ENCODE peak calls at places on chromosome 22, in six cellular contexts. One of them, this sample, is unnamed.

GRCh38 chr22:33652596-33652995 is 267.7 kb downstream of the LARGE1 start:
- DNase-seq in mesendoderm: peak; percentile 53
- DNase-seq in thoracic aorta: no peak
- DNase-seq in heart left ventricle: no peak
- DNase-seq in ascending aorta: no peak
- DNase-seq in spleen: no peak
- DNase-seq in this sample: no peak

GRCh38 chr22:47884200-47884599 is 1121.8 kb downstream of the TBC1D22A start:
- DNase-seq in mesendoderm: no peak
- DNase-seq in thoracic aorta: no peak
- DNase-seq in heart left ventricle: no peak
- DNase-seq in ascending aorta: no peak
- DNase-seq in spleen: no peak
- DNase-seq in this sample: no peak

GRCh38 chr22:48424661-48425060 is 1403.0 kb downstream of the BRD1 start:
- DNase-seq in mesendoderm: no peak
- DNase-seq in thoracic aorta: no peak
- DNase-seq in heart left ventricle: no peak
- DNase-seq in ascending aorta: no peak
- DNase-seq in spleen: no peak
- DNase-seq in this sample: peak; percentile 41

GRCh38 chr22:27876684-27877083 is 42.4 kb downstream of the PITPNB start:
- DNase-seq in mesendoderm: no peak
- DNase-seq in thoracic aorta: no peak
- DNase-seq in heart left ventricle: no peak
- DNase-seq in ascending aorta: no peak
- DNase-seq in spleen: no peak
- DNase-seq in this sample: no peak

GRCh38 chr22:27238935-27239510 is 562.5 kb downstream of the MN1 start:
- DNase-seq in mesendoderm: peak; percentile 38
- DNase-seq in thoracic aorta: peak; percentile 89
- DNase-seq in heart left ventricle: peak; percentile 91
- DNase-seq in ascending aorta: peak; percentile 54
- DNase-seq in spleen: no peak
- DNase-seq in this sample: peak; percentile 93

GRCh38 chr22:40178417-40179409 is 988 bp downstream of the TNRC6B start:
- DNase-seq in mesendoderm: peak; percentile 94
- DNase-seq in thoracic aorta: no peak
- DNase-seq in heart left ventricle: no peak
- DNase-seq in ascending aorta: no peak
- DNase-seq in spleen: peak; percentile 77
- DNase-seq in this sample: peak; percentile 49

GRCh38 chr22:46295277-46295971 is 1.2 kb upstream of the GTSE1 start:
- DNase-seq in mesendoderm: no peak
- DNase-seq in thoracic aorta: no peak
- DNase-seq in heart left ventricle: no peak
- DNase-seq in ascending aorta: no peak
- DNase-seq in spleen: no peak
- DNase-seq in this sample: no peak

GRCh38 chr22:44646141-44646540 is 55.9 kb upstream of the PRR5 start:
- DNase-seq in mesendoderm: no peak
- DNase-seq in thoracic aorta: no peak
- DNase-seq in heart left ventricle: no peak
- DNase-seq in ascending aorta: no peak
- DNase-seq in spleen: peak; percentile 38
- DNase-seq in this sample: no peak

GRCh38 chr22:16932577-16932976 is 75.4 kb downstream of the GAB4 start:
- DNase-seq in mesendoderm: no peak
- DNase-seq in thoracic aorta: no peak
- DNase-seq in heart left ventricle: no peak
- DNase-seq in ascending aorta: no peak
- DNase-seq in spleen: no peak
- DNase-seq in this sample: no peak

GRCh38 chr22:45994516-45995404 is 17.8 kb upstream of the WNT7B start:
- DNase-seq in mesendoderm: peak; percentile 64
- DNase-seq in thoracic aorta: no peak
- DNase-seq in heart left ventricle: peak; percentile 89
- DNase-seq in ascending aorta: no peak
- DNase-seq in spleen: peak; percentile 95
- DNase-seq in this sample: peak; percentile 85

GRCh38 chr22:29639096-29639495 is 35.7 kb downstream of the NF2 start:
- DNase-seq in mesendoderm: no peak
- DNase-seq in thoracic aorta: no peak
- DNase-seq in heart left ventricle: no peak
- DNase-seq in ascending aorta: no peak
- DNase-seq in spleen: no peak
- DNase-seq in this sample: no peak

GRCh38 chr22:29641781-29642355 is 38.4 kb downstream of the NF2 start:
- DNase-seq in mesendoderm: no peak
- DNase-seq in thoracic aorta: no peak
- DNase-seq in heart left ventricle: no peak
- DNase-seq in ascending aorta: no peak
- DNase-seq in spleen: no peak
- DNase-seq in this sample: no peak

GRCh38 chr22:29641052-29641780 is 37.8 kb downstream of the NF2 start:
- DNase-seq in mesendoderm: no peak
- DNase-seq in thoracic aorta: no peak
- DNase-seq in heart left ventricle: no peak
- DNase-seq in ascending aorta: no peak
- DNase-seq in spleen: no peak
- DNase-seq in this sample: no peak

GRCh38 chr22:29638678-29639077 is 35.2 kb downstream of the NF2 start:
- DNase-seq in mesendoderm: no peak
- DNase-seq in thoracic aorta: no peak
- DNase-seq in heart left ventricle: no peak
- DNase-seq in ascending aorta: no peak
- DNase-seq in spleen: no peak
- DNase-seq in this sample: no peak

DNA sequence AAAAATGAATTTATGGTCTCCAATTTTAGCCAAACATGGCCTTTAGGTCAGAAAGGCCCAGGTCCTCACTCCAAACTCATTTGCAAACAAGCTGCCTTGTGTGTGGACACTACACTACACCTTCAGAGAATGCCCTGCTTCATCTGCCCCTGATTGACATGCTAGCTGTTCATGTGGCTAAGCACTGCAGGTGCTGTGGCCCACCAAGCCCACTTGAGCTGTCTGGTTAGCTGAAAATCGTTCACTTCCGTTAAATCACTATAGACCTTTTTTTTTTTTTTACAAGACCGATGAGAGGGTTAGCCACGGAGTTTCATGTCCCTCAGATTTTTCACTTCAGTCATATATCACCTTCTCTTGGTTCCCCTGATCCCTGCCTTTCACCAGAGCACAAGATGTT is 39.3 kb downstream of the NF2 start:
- DNase-seq in mesendoderm: no peak
- DNase-seq in thoracic aorta: no peak
- DNase-seq in heart left ventricle: no peak
- DNase-seq in ascending aorta: no peak
- DNase-seq in spleen: no peak
- DNase-seq in this sample: no peak
- H3K4me1 ChIP-seq in mesendoderm: no peaks in the 10 kb centered on the region
- H3K4me1 ChIP-seq in thoracic aorta: no peaks in the 10 kb centered on the region
- H3K4me1 ChIP-seq in heart left ventricle: no peaks in the 10 kb centered on the region
- H3K4me1 ChIP-seq in ascending aorta: no peaks in the 10 kb centered on the region
- H3K4me1 ChIP-seq in spleen: peaks cover 9% of the 10 kb centered on the region
- H3K4me1 ChIP-seq in this sample: no peaks in the 10 kb centered on the region

DNA sequence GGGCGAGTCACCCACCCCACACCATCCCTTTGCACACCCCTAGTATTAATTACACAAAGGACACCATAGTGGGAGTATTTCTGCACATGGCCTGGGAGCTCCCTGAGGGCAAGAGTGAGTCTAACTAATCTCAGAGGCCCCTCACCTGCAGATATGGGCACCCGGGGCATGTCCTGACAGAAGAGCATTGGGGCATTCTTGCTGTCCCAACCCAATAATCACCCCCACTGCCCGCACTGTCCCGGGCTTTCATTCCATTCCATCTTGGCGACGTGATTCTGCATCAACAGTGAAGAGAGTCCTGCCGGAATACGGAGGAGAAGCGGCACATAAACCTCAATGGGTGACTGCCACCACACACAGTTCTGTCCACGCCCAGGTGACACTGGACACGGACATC is 38.3 kb downstream of the SCUBE1 start:
- DNase-seq in mesendoderm: no peak
- DNase-seq in thoracic aorta: no peak
- DNase-seq in heart left ventricle: no peak
- DNase-seq in ascending aorta: no peak
- DNase-seq in spleen: no peak
- DNase-seq in this sample: no peak
- H3K4me3 ChIP-seq in mesendoderm: no peak overlapping the region
- H3K4me3 ChIP-seq in thoracic aorta: no peak overlapping the region
- H3K4me3 ChIP-seq in heart left ventricle: no peak overlapping the region
- H3K4me3 ChIP-seq in ascending aorta: no peak overlapping the region
- H3K4me3 ChIP-seq in spleen: no peak overlapping the region
- H3K4me3 ChIP-seq in this sample: no peak overlapping the region

GRCh38 chr22:36053242-36054147 is 24.9 kb upstream of the RBFOX2 start:
- DNase-seq in mesendoderm: no peak
- DNase-seq in thoracic aorta: no peak
- DNase-seq in heart left ventricle: no peak
- DNase-seq in ascending aorta: no peak
- DNase-seq in spleen: no peak
- DNase-seq in this sample: no peak

GRCh38 chr22:36056980-36057379 is 28.4 kb upstream of the RBFOX2 start:
- DNase-seq in mesendoderm: no peak
- DNase-seq in thoracic aorta: no peak
- DNase-seq in heart left ventricle: no peak
- DNase-seq in ascending aorta: no peak
- DNase-seq in spleen: no peak
- DNase-seq in this sample: peak; percentile 52

GRCh38 chr22:36052505-36052941 is 23.9 kb upstream of the RBFOX2 start:
- DNase-seq in mesendoderm: peak; percentile 72
- DNase-seq in thoracic aorta: no peak
- DNase-seq in heart left ventricle: no peak
- DNase-seq in ascending aorta: no peak
- DNase-seq in spleen: no peak
- DNase-seq in this sample: peak; percentile 60

DNA sequence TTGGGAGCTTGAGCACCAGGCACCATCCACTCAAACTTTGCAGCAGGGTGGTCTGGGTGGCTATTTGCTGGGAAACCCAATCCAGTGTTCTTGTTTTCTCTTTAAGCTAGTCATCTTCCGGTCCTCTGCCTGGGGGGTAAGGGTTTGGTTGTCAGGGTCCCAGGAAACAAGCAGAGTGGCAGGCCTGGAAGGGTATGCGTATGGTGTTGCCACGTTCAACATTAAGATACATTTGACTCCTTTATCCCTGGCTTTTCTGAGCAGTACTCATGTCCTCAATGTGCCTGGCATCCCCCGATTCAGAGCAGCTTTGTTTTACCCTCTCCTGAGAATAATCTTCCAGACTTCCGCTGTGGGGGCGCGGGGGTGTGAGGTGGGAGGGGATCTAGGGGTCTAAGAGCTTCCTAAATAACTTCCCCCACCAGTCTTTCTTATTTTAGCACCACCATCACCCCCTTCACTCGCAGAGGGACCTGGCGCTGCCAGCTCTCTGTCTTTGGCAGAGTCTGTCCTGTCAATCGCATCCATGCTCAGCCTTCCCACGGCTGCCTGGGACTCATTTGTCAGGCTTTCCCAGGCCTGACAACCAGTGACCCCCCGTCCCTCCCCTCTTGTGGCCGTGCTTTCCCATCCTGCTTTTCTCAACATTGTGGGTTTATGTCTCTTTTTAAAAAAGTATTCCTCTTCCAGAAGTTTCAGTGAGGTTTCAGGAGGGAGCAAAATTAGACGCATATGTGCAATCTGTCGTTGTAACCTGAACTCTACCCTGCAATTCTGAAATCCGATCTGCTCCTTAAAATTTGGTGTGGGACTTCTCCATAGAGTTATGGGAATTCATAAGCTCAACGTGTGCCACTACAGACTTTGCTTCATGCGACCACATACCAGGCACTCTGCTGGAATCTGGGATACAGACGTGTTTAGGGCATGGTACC is 27.0 kb upstream of the RBFOX2 start:
- DNase-seq in mesendoderm: no peak
- DNase-seq in thoracic aorta: no peak
- DNase-seq in heart left ventricle: peak; percentile 40
- DNase-seq in ascending aorta: no peak
- DNase-seq in spleen: no peak
- DNase-seq in this sample: peak; percentile 73
- H3K4me1 ChIP-seq in mesendoderm: no peaks in the 10 kb centered on the region
- H3K4me1 ChIP-seq in thoracic aorta: no peaks in the 10 kb centered on the region
- H3K4me1 ChIP-seq in heart left ventricle: no peaks in the 10 kb centered on the region
- H3K4me1 ChIP-seq in ascending aorta: peaks cover 4% of the 10 kb centered on the region
- H3K4me1 ChIP-seq in spleen: no peaks in the 10 kb centered on the region
- H3K4me1 ChIP-seq in this sample: peaks cover 56% of the 10 kb centered on the region

GRCh38 chr22:37802310-37803194 is 5.2 kb upstream of the GCAT start:
- DNase-seq in mesendoderm: peak; percentile 75
- DNase-seq in thoracic aorta: no peak
- DNase-seq in heart left ventricle: peak; percentile 78
- DNase-seq in ascending aorta: no peak
- DNase-seq in spleen: no peak
- DNase-seq in this sample: no peak

GRCh38 chr22:37804502-37804885 is 3.2 kb upstream of the GCAT start:
- DNase-seq in mesendoderm: no peak
- DNase-seq in thoracic aorta: no peak
- DNase-seq in heart left ventricle: no peak
- DNase-seq in ascending aorta: no peak
- DNase-seq in spleen: no peak
- DNase-seq in this sample: no peak

GRCh38 chr22:37804886-37805857 is 2.6 kb upstream of the GCAT start:
- DNase-seq in mesendoderm: peak; percentile 88
- DNase-seq in thoracic aorta: peak; percentile 61
- DNase-seq in heart left ventricle: peak; percentile 93
- DNase-seq in ascending aorta: peak; percentile 47
- DNase-seq in spleen: peak; percentile 92
- DNase-seq in this sample: peak; percentile 79

GRCh38 chr22:37803195-37803635 is 4.5 kb upstream of the GCAT start:
- DNase-seq in mesendoderm: peak; percentile 65
- DNase-seq in thoracic aorta: no peak
- DNase-seq in heart left ventricle: no peak
- DNase-seq in ascending aorta: no peak
- DNase-seq in spleen: no peak
- DNase-seq in this sample: no peak

GRCh38 chr22:37803636-37804371 is 3.9 kb upstream of the GCAT start:
- DNase-seq in mesendoderm: no peak
- DNase-seq in thoracic aorta: no peak
- DNase-seq in heart left ventricle: no peak
- DNase-seq in ascending aorta: no peak
- DNase-seq in spleen: no peak
- DNase-seq in this sample: no peak
- H3K4me3 ChIP-seq in mesendoderm: no peak overlapping the region
- H3K4me3 ChIP-seq in thoracic aorta: peak overlapping the region; percentile 67
- H3K4me3 ChIP-seq in heart left ventricle: peak overlapping the region; percentile 65
- H3K4me3 ChIP-seq in ascending aorta: no peak overlapping the region
- H3K4me3 ChIP-seq in spleen: no peak overlapping the region
- H3K4me3 ChIP-seq in this sample: no peak overlapping the region

GRCh38 chr22:19106886-19107729 is 15.1 kb downstream of the DGCR2 start:
- DNase-seq in mesendoderm: no peak
- DNase-seq in thoracic aorta: no peak
- DNase-seq in heart left ventricle: no peak
- DNase-seq in ascending aorta: no peak
- DNase-seq in spleen: no peak
- DNase-seq in this sample: no peak
- H3K4me1 ChIP-seq in mesendoderm: peaks cover 6% of the 10 kb centered on the region
- H3K4me1 ChIP-seq in thoracic aorta: peaks cover 19% of the 10 kb centered on the region
- H3K4me1 ChIP-seq in heart left ventricle: peaks cover 20% of the 10 kb centered on the region
- H3K4me1 ChIP-seq in ascending aorta: peaks cover 26% of the 10 kb centered on the region
- H3K4me1 ChIP-seq in spleen: peaks cover 82% of the 10 kb centered on the region
- H3K4me1 ChIP-seq in this sample: no peaks in the 10 kb centered on the region